ENCODE peak calls at places on chromosome 16, in seven cellular contexts. One of them, this sample, is unnamed.

GRCh38 chr16:75455677-75456076 is 8.8 kb downstream of the TMEM170A start:
- DNase-seq in stimulated activated CD4-positive, alpha-beta T cell treated with anti-CD3 and anti-CD28 coated beads, Interleukin-2, amount 100 ng/mL, for 48 hours: no peak
- DNase-seq in uterus: no peak
- DNase-seq in heart left ventricle: no peak
- DNase-seq in AG04449: no peak
- DNase-seq in T-cell: no peak
- DNase-seq in adrenal gland: no peak
- DNase-seq in this sample: no peak

GRCh38 chr16:78647019-78647418 is 547.6 kb downstream of the WWOX start:
- DNase-seq in stimulated activated CD4-positive, alpha-beta T cell treated with anti-CD3 and anti-CD28 coated beads, Interleukin-2, amount 100 ng/mL, for 48 hours: no peak
- DNase-seq in uterus: no peak
- DNase-seq in heart left ventricle: peak; percentile 35
- DNase-seq in AG04449: no peak
- DNase-seq in T-cell: no peak
- DNase-seq in adrenal gland: no peak
- DNase-seq in this sample: no peak

GRCh38 chr16:15610369-15610871 is 32.5 kb downstream of the MARF1 start:
- DNase-seq in stimulated activated CD4-positive, alpha-beta T cell treated with anti-CD3 and anti-CD28 coated beads, Interleukin-2, amount 100 ng/mL, for 48 hours: no peak
- DNase-seq in uterus: no peak
- DNase-seq in heart left ventricle: no peak
- DNase-seq in AG04449: no peak
- DNase-seq in T-cell: no peak
- DNase-seq in adrenal gland: no peak
- DNase-seq in this sample: no peak

GRCh38 chr16:66293932-66294331 is 72.6 kb upstream of the CDH5 start:
- DNase-seq in stimulated activated CD4-positive, alpha-beta T cell treated with anti-CD3 and anti-CD28 coated beads, Interleukin-2, amount 100 ng/mL, for 48 hours: no peak
- DNase-seq in uterus: no peak
- DNase-seq in heart left ventricle: no peak
- DNase-seq in AG04449: no peak
- DNase-seq in T-cell: no peak
- DNase-seq in adrenal gland: no peak
- DNase-seq in this sample: no peak

GRCh38 chr16:87507351-87508069 is 14.7 kb upstream of the ZCCHC14 start:
- DNase-seq in stimulated activated CD4-positive, alpha-beta T cell treated with anti-CD3 and anti-CD28 coated beads, Interleukin-2, amount 100 ng/mL, for 48 hours: no peak
- DNase-seq in uterus: no peak
- DNase-seq in heart left ventricle: no peak
- DNase-seq in AG04449: no peak
- DNase-seq in T-cell: no peak
- DNase-seq in adrenal gland: no peak
- DNase-seq in this sample: no peak

GRCh38 chr16:30120340-30121105 is 2.5 kb downstream of the MAPK3 start:
- DNase-seq in stimulated activated CD4-positive, alpha-beta T cell treated with anti-CD3 and anti-CD28 coated beads, Interleukin-2, amount 100 ng/mL, for 48 hours: no peak
- DNase-seq in uterus: no peak
- DNase-seq in heart left ventricle: no peak
- DNase-seq in AG04449: no peak
- DNase-seq in T-cell: no peak
- DNase-seq in adrenal gland: no peak
- DNase-seq in this sample: no peak

GRCh38 chr16:66928702-66929388 is 3.5 kb upstream of the RRAD start:
- DNase-seq in stimulated activated CD4-positive, alpha-beta T cell treated with anti-CD3 and anti-CD28 coated beads, Interleukin-2, amount 100 ng/mL, for 48 hours: peak; percentile 41
- DNase-seq in uterus: no peak
- DNase-seq in heart left ventricle: no peak
- DNase-seq in AG04449: no peak
- DNase-seq in T-cell: no peak
- DNase-seq in adrenal gland: no peak
- DNase-seq in this sample: peak; percentile 72

GRCh38 chr16:86410076-86410475 is 100.3 kb upstream of the FOXF1 start:
- DNase-seq in stimulated activated CD4-positive, alpha-beta T cell treated with anti-CD3 and anti-CD28 coated beads, Interleukin-2, amount 100 ng/mL, for 48 hours: no peak
- DNase-seq in uterus: no peak
- DNase-seq in heart left ventricle: no peak
- DNase-seq in AG04449: no peak
- DNase-seq in T-cell: no peak
- DNase-seq in adrenal gland: no peak
- DNase-seq in this sample: no peak

GRCh38 chr16:72474511-72475123 is 302.7 kb upstream of the PMFBP1 start:
- DNase-seq in stimulated activated CD4-positive, alpha-beta T cell treated with anti-CD3 and anti-CD28 coated beads, Interleukin-2, amount 100 ng/mL, for 48 hours: no peak
- DNase-seq in uterus: no peak
- DNase-seq in heart left ventricle: no peak
- DNase-seq in AG04449: peak; percentile 63
- DNase-seq in T-cell: no peak
- DNase-seq in adrenal gland: no peak
- DNase-seq in this sample: no peak

GRCh38 chr16:77962689-77963088 is 59.7 kb upstream of the CLEC3A start:
- DNase-seq in stimulated activated CD4-positive, alpha-beta T cell treated with anti-CD3 and anti-CD28 coated beads, Interleukin-2, amount 100 ng/mL, for 48 hours: no peak
- DNase-seq in uterus: no peak
- DNase-seq in heart left ventricle: no peak
- DNase-seq in AG04449: no peak
- DNase-seq in T-cell: no peak
- DNase-seq in adrenal gland: no peak
- DNase-seq in this sample: no peak

GRCh38 chr16:17718495-17718894 is 247.7 kb upstream of the XYLT1 start:
- DNase-seq in stimulated activated CD4-positive, alpha-beta T cell treated with anti-CD3 and anti-CD28 coated beads, Interleukin-2, amount 100 ng/mL, for 48 hours: no peak
- DNase-seq in uterus: no peak
- DNase-seq in heart left ventricle: no peak
- DNase-seq in AG04449: no peak
- DNase-seq in T-cell: no peak
- DNase-seq in adrenal gland: no peak
- DNase-seq in this sample: no peak

GRCh38 chr16:81554993-81555392 is 110.4 kb downstream of the CMIP start:
- DNase-seq in stimulated activated CD4-positive, alpha-beta T cell treated with anti-CD3 and anti-CD28 coated beads, Interleukin-2, amount 100 ng/mL, for 48 hours: no peak
- DNase-seq in uterus: no peak
- DNase-seq in heart left ventricle: no peak
- DNase-seq in AG04449: no peak
- DNase-seq in T-cell: no peak
- DNase-seq in adrenal gland: no peak
- DNase-seq in this sample: no peak

GRCh38 chr16:3129137-3130131 is 5.4 kb upstream of the ZNF213 start:
- DNase-seq in stimulated activated CD4-positive, alpha-beta T cell treated with anti-CD3 and anti-CD28 coated beads, Interleukin-2, amount 100 ng/mL, for 48 hours: peak; percentile 76
- DNase-seq in uterus: peak; percentile 73
- DNase-seq in heart left ventricle: peak; percentile 84
- DNase-seq in AG04449: no peak
- DNase-seq in T-cell: peak; percentile 76
- DNase-seq in adrenal gland: peak; percentile 79
- DNase-seq in this sample: peak; percentile 67

GRCh38 chr16:75138636-75139035 is 9.7 kb upstream of the ZFP1 start:
- DNase-seq in stimulated activated CD4-positive, alpha-beta T cell treated with anti-CD3 and anti-CD28 coated beads, Interleukin-2, amount 100 ng/mL, for 48 hours: no peak
- DNase-seq in uterus: no peak
- DNase-seq in heart left ventricle: no peak
- DNase-seq in AG04449: no peak
- DNase-seq in T-cell: no peak
- DNase-seq in adrenal gland: no peak
- DNase-seq in this sample: no peak

GRCh38 chr16:87056083-87056482 is 261.1 kb downstream of the C16orf95 start:
- DNase-seq in stimulated activated CD4-positive, alpha-beta T cell treated with anti-CD3 and anti-CD28 coated beads, Interleukin-2, amount 100 ng/mL, for 48 hours: no peak
- DNase-seq in uterus: no peak
- DNase-seq in heart left ventricle: no peak
- DNase-seq in AG04449: no peak
- DNase-seq in T-cell: no peak
- DNase-seq in adrenal gland: no peak
- DNase-seq in this sample: no peak

GRCh38 chr16:11182381-11182780 is 73.6 kb downstream of the SOCS1 start:
- DNase-seq in stimulated activated CD4-positive, alpha-beta T cell treated with anti-CD3 and anti-CD28 coated beads, Interleukin-2, amount 100 ng/mL, for 48 hours: no peak
- DNase-seq in uterus: no peak
- DNase-seq in heart left ventricle: no peak
- DNase-seq in AG04449: no peak
- DNase-seq in T-cell: no peak
- DNase-seq in adrenal gland: no peak
- DNase-seq in this sample: no peak

GRCh38 chr16:59899940-59900339 is 1165.8 kb upstream of the GOT2 start:
- DNase-seq in stimulated activated CD4-positive, alpha-beta T cell treated with anti-CD3 and anti-CD28 coated beads, Interleukin-2, amount 100 ng/mL, for 48 hours: no peak
- DNase-seq in uterus: no peak
- DNase-seq in heart left ventricle: no peak
- DNase-seq in AG04449: no peak
- DNase-seq in T-cell: no peak
- DNase-seq in adrenal gland: no peak
- DNase-seq in this sample: no peak

GRCh38 chr16:28120754-28121153 is 57.2 kb upstream of the GSG1L start:
- DNase-seq in stimulated activated CD4-positive, alpha-beta T cell treated with anti-CD3 and anti-CD28 coated beads, Interleukin-2, amount 100 ng/mL, for 48 hours: no peak
- DNase-seq in uterus: no peak
- DNase-seq in heart left ventricle: no peak
- DNase-seq in AG04449: no peak
- DNase-seq in T-cell: no peak
- DNase-seq in adrenal gland: no peak
- DNase-seq in this sample: no peak

GRCh38 chr16:66510711-66511614 is 39.0 kb downstream of the TK2 start:
- DNase-seq in stimulated activated CD4-positive, alpha-beta T cell treated with anti-CD3 and anti-CD28 coated beads, Interleukin-2, amount 100 ng/mL, for 48 hours: no peak
- DNase-seq in uterus: peak; percentile 33
- DNase-seq in heart left ventricle: no peak
- DNase-seq in AG04449: no peak
- DNase-seq in T-cell: no peak
- DNase-seq in adrenal gland: peak; percentile 51
- DNase-seq in this sample: peak; percentile 77

GRCh38 chr16:87723224-87723619 is 42.6 kb downstream of the KLHDC4 start:
- DNase-seq in stimulated activated CD4-positive, alpha-beta T cell treated with anti-CD3 and anti-CD28 coated beads, Interleukin-2, amount 100 ng/mL, for 48 hours: no peak
- DNase-seq in uterus: no peak
- DNase-seq in heart left ventricle: peak; percentile 72
- DNase-seq in AG04449: peak; percentile 69
- DNase-seq in T-cell: no peak
- DNase-seq in adrenal gland: peak; percentile 50
- DNase-seq in this sample: no peak

GRCh38 chr16:10624527-10624926 is 44.1 kb upstream of the EMP2 start:
- DNase-seq in stimulated activated CD4-positive, alpha-beta T cell treated with anti-CD3 and anti-CD28 coated beads, Interleukin-2, amount 100 ng/mL, for 48 hours: no peak
- DNase-seq in uterus: no peak
- DNase-seq in heart left ventricle: no peak
- DNase-seq in AG04449: no peak
- DNase-seq in T-cell: no peak
- DNase-seq in adrenal gland: no peak
- DNase-seq in this sample: no peak

GRCh38 chr16:47523342-47524006 is 62.3 kb downstream of the PHKB start:
- DNase-seq in stimulated activated CD4-positive, alpha-beta T cell treated with anti-CD3 and anti-CD28 coated beads, Interleukin-2, amount 100 ng/mL, for 48 hours: no peak
- DNase-seq in uterus: no peak
- DNase-seq in heart left ventricle: no peak
- DNase-seq in AG04449: no peak
- DNase-seq in T-cell: no peak
- DNase-seq in adrenal gland: no peak
- DNase-seq in this sample: no peak

GRCh38 chr16:28482026-28482425 is 9.8 kb downstream of the CLN3 start:
- DNase-seq in stimulated activated CD4-positive, alpha-beta T cell treated with anti-CD3 and anti-CD28 coated beads, Interleukin-2, amount 100 ng/mL, for 48 hours: no peak
- DNase-seq in uterus: no peak
- DNase-seq in heart left ventricle: no peak
- DNase-seq in AG04449: no peak
- DNase-seq in T-cell: no peak
- DNase-seq in adrenal gland: no peak
- DNase-seq in this sample: no peak

GRCh38 chr16:371729-372521 is 1.6 kb upstream of the MRPL28 start:
- DNase-seq in stimulated activated CD4-positive, alpha-beta T cell treated with anti-CD3 and anti-CD28 coated beads, Interleukin-2, amount 100 ng/mL, for 48 hours: no peak
- DNase-seq in uterus: no peak
- DNase-seq in heart left ventricle: no peak
- DNase-seq in AG04449: no peak
- DNase-seq in T-cell: no peak
- DNase-seq in adrenal gland: no peak
- DNase-seq in this sample: no peak

GRCh38 chr16:78684040-78684611 is 584.7 kb downstream of the WWOX start:
- DNase-seq in stimulated activated CD4-positive, alpha-beta T cell treated with anti-CD3 and anti-CD28 coated beads, Interleukin-2, amount 100 ng/mL, for 48 hours: no peak
- DNase-seq in uterus: peak; percentile 85
- DNase-seq in heart left ventricle: peak; percentile 56
- DNase-seq in AG04449: no peak
- DNase-seq in T-cell: no peak
- DNase-seq in adrenal gland: peak; percentile 36
- DNase-seq in this sample: peak; percentile 74

GRCh38 chr16:5761592-5761991 is 664.0 kb upstream of the EEF2KMT start:
- DNase-seq in stimulated activated CD4-positive, alpha-beta T cell treated with anti-CD3 and anti-CD28 coated beads, Interleukin-2, amount 100 ng/mL, for 48 hours: no peak
- DNase-seq in uterus: no peak
- DNase-seq in heart left ventricle: no peak
- DNase-seq in AG04449: no peak
- DNase-seq in T-cell: no peak
- DNase-seq in adrenal gland: no peak
- DNase-seq in this sample: no peak

GRCh38 chr16:56549744-56550385 is 15.0 kb upstream of the MT4 start:
- DNase-seq in stimulated activated CD4-positive, alpha-beta T cell treated with anti-CD3 and anti-CD28 coated beads, Interleukin-2, amount 100 ng/mL, for 48 hours: peak; percentile 1
- DNase-seq in uterus: no peak
- DNase-seq in heart left ventricle: no peak
- DNase-seq in AG04449: no peak
- DNase-seq in T-cell: no peak
- DNase-seq in adrenal gland: no peak
- DNase-seq in this sample: no peak

GRCh38 chr16:1048442-1049112 is 24.0 kb upstream of the SSTR5 start:
- DNase-seq in stimulated activated CD4-positive, alpha-beta T cell treated with anti-CD3 and anti-CD28 coated beads, Interleukin-2, amount 100 ng/mL, for 48 hours: no peak
- DNase-seq in uterus: no peak
- DNase-seq in heart left ventricle: peak; percentile 75
- DNase-seq in AG04449: no peak
- DNase-seq in T-cell: no peak
- DNase-seq in adrenal gland: peak; percentile 41
- DNase-seq in this sample: no peak

GRCh38 chr16:17561056-17561455 is 90.3 kb upstream of the XYLT1 start:
- DNase-seq in stimulated activated CD4-positive, alpha-beta T cell treated with anti-CD3 and anti-CD28 coated beads, Interleukin-2, amount 100 ng/mL, for 48 hours: no peak
- DNase-seq in uterus: no peak
- DNase-seq in heart left ventricle: no peak
- DNase-seq in AG04449: no peak
- DNase-seq in T-cell: no peak
- DNase-seq in adrenal gland: no peak
- DNase-seq in this sample: no peak

GRCh38 chr16:62665269-62665668 is 629.0 kb upstream of the CDH8 start:
- DNase-seq in stimulated activated CD4-positive, alpha-beta T cell treated with anti-CD3 and anti-CD28 coated beads, Interleukin-2, amount 100 ng/mL, for 48 hours: no peak
- DNase-seq in uterus: no peak
- DNase-seq in heart left ventricle: no peak
- DNase-seq in AG04449: no peak
- DNase-seq in T-cell: no peak
- DNase-seq in adrenal gland: no peak
- DNase-seq in this sample: no peak

GRCh38 chr16:75559002-75559401 is 3.0 kb upstream of the TMEM231 start:
- DNase-seq in stimulated activated CD4-positive, alpha-beta T cell treated with anti-CD3 and anti-CD28 coated beads, Interleukin-2, amount 100 ng/mL, for 48 hours: no peak
- DNase-seq in uterus: no peak
- DNase-seq in heart left ventricle: no peak
- DNase-seq in AG04449: no peak
- DNase-seq in T-cell: no peak
- DNase-seq in adrenal gland: no peak
- DNase-seq in this sample: no peak

GRCh38 chr16:85891033-85891775 is 7.8 kb upstream of the IRF8 start:
- DNase-seq in stimulated activated CD4-positive, alpha-beta T cell treated with anti-CD3 and anti-CD28 coated beads, Interleukin-2, amount 100 ng/mL, for 48 hours: no peak
- DNase-seq in uterus: no peak
- DNase-seq in heart left ventricle: no peak
- DNase-seq in AG04449: no peak
- DNase-seq in T-cell: no peak
- DNase-seq in adrenal gland: no peak
- DNase-seq in this sample: no peak

GRCh38 chr16:75264531-75264998 is 13.1 kb upstream of the BCAR1 start:
- DNase-seq in stimulated activated CD4-positive, alpha-beta T cell treated with anti-CD3 and anti-CD28 coated beads, Interleukin-2, amount 100 ng/mL, for 48 hours: no peak
- DNase-seq in uterus: peak; percentile 61
- DNase-seq in heart left ventricle: peak; percentile 60
- DNase-seq in AG04449: no peak
- DNase-seq in T-cell: no peak
- DNase-seq in adrenal gland: peak; percentile 45
- DNase-seq in this sample: peak; percentile 64

GRCh38 chr16:20166531-20167235 is 93.0 kb upstream of the GPR139 start:
- DNase-seq in stimulated activated CD4-positive, alpha-beta T cell treated with anti-CD3 and anti-CD28 coated beads, Interleukin-2, amount 100 ng/mL, for 48 hours: no peak
- DNase-seq in uterus: no peak
- DNase-seq in heart left ventricle: no peak
- DNase-seq in AG04449: no peak
- DNase-seq in T-cell: no peak
- DNase-seq in adrenal gland: no peak
- DNase-seq in this sample: no peak

GRCh38 chr16:27401768-27402568 is at the start of gene IL21R:
- DNase-seq in stimulated activated CD4-positive, alpha-beta T cell treated with anti-CD3 and anti-CD28 coated beads, Interleukin-2, amount 100 ng/mL, for 48 hours: peak; percentile 76
- DNase-seq in uterus: peak; percentile 20
- DNase-seq in heart left ventricle: peak; percentile 70
- DNase-seq in AG04449: no peak
- DNase-seq in T-cell: peak; percentile 90
- DNase-seq in adrenal gland: peak; percentile 30
- DNase-seq in this sample: no peak

GRCh38 chr16:49281843-49282642 is 405 bp upstream of the CBLN1 start:
- DNase-seq in stimulated activated CD4-positive, alpha-beta T cell treated with anti-CD3 and anti-CD28 coated beads, Interleukin-2, amount 100 ng/mL, for 48 hours: peak; percentile 75
- DNase-seq in uterus: peak; percentile 26
- DNase-seq in heart left ventricle: peak; percentile 87
- DNase-seq in AG04449: no peak
- DNase-seq in T-cell: no peak
- DNase-seq in adrenal gland: peak; percentile 89
- DNase-seq in this sample: peak; percentile 79

GRCh38 chr16:1026784-1027415 is 45.3 kb downstream of the SOX8 start:
- DNase-seq in stimulated activated CD4-positive, alpha-beta T cell treated with anti-CD3 and anti-CD28 coated beads, Interleukin-2, amount 100 ng/mL, for 48 hours: no peak
- DNase-seq in uterus: no peak
- DNase-seq in heart left ventricle: no peak
- DNase-seq in AG04449: no peak
- DNase-seq in T-cell: no peak
- DNase-seq in adrenal gland: no peak
- DNase-seq in this sample: no peak

This sample was measured in ovary.